ENCODE peak calls at places on chromosome 3, in nine cellular contexts. V is LoVo; A is NCI-H226; T is K562; W is iris pigment epithelial cell; P is CD4-positive, alpha-beta memory T cell; S is activated CD4-positive, CD25-positive, alpha-beta regulatory T cell treated with anti-CD3 and anti-CD28 coated beads, Interleukin-2, amount 50 U/mL, for 72 hours; I is ELR; J is skeletal muscle cell. Q is an unnamed sample.

GRCh38 chr3:50657816-50658215 is 16.9 kb upstream of the DOCK3 start:
- DNase-seq in V (no peak), A (no peak), T (no peak), W (no peak), P (no peak), S (no peak), I (no peak), J (no peak), Q (no peak)

GRCh38 chr3:45112939-45113338 is 33.2 kb downstream of the CDCP1 start:
- DNase-seq in V (no peak), A (peak), T (no peak), W (peak), P (no peak), S (no peak), I (no peak), J (peak), Q (no peak)

GRCh38 chr3:124034809-124035152 is 42.9 kb upstream of the ROPN1 start:
- DNase-seq in V (no peak), A (no peak), T (peak), W (no peak), P (no peak), S (no peak), I (no peak), J (no peak), Q (no peak)

GRCh38 chr3:195095035-195095703 is 175.8 kb downstream of the XXYLT1 start:
- DNase-seq in V (no peak), A (no peak), T (no peak), W (no peak), P (no peak), S (peak), I (no peak), J (no peak), Q (no peak)

GRCh38 chr3:50205719-50206276 is 727 bp downstream of the SLC38A3 start:
- DNase-seq in V (no peak), A (no peak), T (peak), W (peak), P (peak), S (no peak), I (no peak), J (no peak), Q (no peak)

GRCh38 chr3:55782806-55783205 is 295.7 kb upstream of the WNT5A start:
- DNase-seq in V (no peak), A (no peak), T (no peak), W (no peak), P (no peak), S (no peak), I (no peak), J (no peak), Q (no peak)

GRCh38 chr3:25456723-25457122 is 28.7 kb downstream of the RARB start:
- DNase-seq in V (no peak), A (no peak), T (no peak), W (no peak), P (no peak), S (no peak), I (no peak), J (no peak), Q (no peak)

GRCh38 chr3:58573638-58574037 is 3.6 kb downstream of the FAM107A start:
- DNase-seq in V (no peak), A (no peak), T (no peak), W (no peak), P (no peak), S (no peak), I (no peak), J (no peak), Q (no peak)

GRCh38 chr3:173553635-173554280 is 156.2 kb downstream of the NLGN1 start:
- DNase-seq in V (peak), A (peak), T (no peak), W (peak), P (no peak), S (no peak), I (peak), J (peak), Q (peak)

GRCh38 chr3:67700596-67700995 is 46.2 kb upstream of the SUCLG2 start:
- DNase-seq in V (no peak), A (no peak), T (no peak), W (no peak), P (no peak), S (no peak), I (no peak), J (no peak), Q (no peak)

GRCh38 chr3:165642761-165643432 is 194.3 kb downstream of the BCHE start:
- DNase-seq in V (peak), A (peak), T (no peak), W (peak), P (no peak), S (no peak), I (peak), J (peak), Q (no peak)

GRCh38 chr3:59802045-59802444 is 752.2 kb upstream of the CFAP20DC start:
- DNase-seq in V (no peak), A (no peak), T (no peak), W (no peak), P (no peak), S (no peak), I (no peak), J (no peak), Q (no peak)

GRCh38 chr3:187750513-187751123 is 5.3 kb upstream of the BCL6 start:
- DNase-seq in V (peak), A (no peak), T (no peak), W (peak), P (no peak), S (no peak), I (no peak), J (no peak), Q (no peak)

GRCh38 chr3:184907941-184908649 is 96.1 kb downstream of the VPS8 start:
- DNase-seq in V (no peak), A (no peak), T (no peak), W (no peak), P (no peak), S (no peak), I (no peak), J (no peak), Q (no peak)

GRCh38 chr3:128317698-128318231 is 148.9 kb downstream of the DNAJB8 start:
- DNase-seq in V (no peak), A (no peak), T (no peak), W (no peak), P (no peak), S (peak), I (no peak), J (no peak), Q (no peak)

GRCh38 chr3:177221734-177222133 is 24.5 kb upstream of the TBL1XR1 start:
- DNase-seq in V (no peak), A (no peak), T (no peak), W (no peak), P (no peak), S (no peak), I (no peak), J (no peak), Q (no peak)

GRCh38 chr3:133812872-133813271 is 7.3 kb downstream of the SRPRB start:
- DNase-seq in V (no peak), A (no peak), T (no peak), W (no peak), P (no peak), S (no peak), I (no peak), J (no peak), Q (no peak)

GRCh38 chr3:22245817-22246583 is 495.0 kb upstream of the ZNF385D start:
- DNase-seq in V (no peak), A (no peak), T (no peak), W (no peak), P (no peak), S (no peak), I (no peak), J (no peak), Q (no peak)

GRCh38 chr3:150675587-150675986 is 28.1 kb downstream of the ERICH6 start:
- DNase-seq in V (no peak), A (no peak), T (no peak), W (no peak), P (no peak), S (no peak), I (no peak), J (no peak), Q (no peak)

GRCh38 chr3:194688946-194689345 is 3.3 kb downstream of the FAM43A start:
- DNase-seq in V (no peak), A (no peak), T (no peak), W (no peak), P (no peak), S (no peak), I (no peak), J (no peak), Q (no peak)

GRCh38 chr3:104279617-104280016 is 1087.1 kb upstream of the ALCAM start:
- DNase-seq in V (peak), A (peak), T (no peak), W (peak), P (peak), S (no peak), I (peak), J (peak), Q (no peak)

GRCh38 chr3:134365766-134366065 is 8.5 kb downstream of the AMOTL2 start:
- DNase-seq in V (no peak), A (no peak), T (no peak), W (no peak), P (no peak), S (no peak), I (no peak), J (no peak), Q (no peak)

GRCh38 chr3:142963266-142964149 is at the start of gene PAQR9:
- DNase-seq in V (peak), A (no peak), T (peak), W (no peak), P (no peak), S (no peak), I (peak), J (no peak), Q (no peak)

GRCh38 chr3:89613241-89613640 is 505.8 kb downstream of the EPHA3 start:
- DNase-seq in V (no peak), A (no peak), T (no peak), W (no peak), P (no peak), S (no peak), I (no peak), J (no peak), Q (no peak)

GRCh38 chr3:13148561-13149330 is 75.5 kb upstream of the IQSEC1 start:
- DNase-seq in V (no peak), A (no peak), T (no peak), W (no peak), P (no peak), S (peak), I (no peak), J (no peak), Q (no peak)

GRCh38 chr3:69012836-69013255 is 638 bp downstream of the EOGT start:
- DNase-seq in V (peak), A (no peak), T (no peak), W (peak), P (no peak), S (peak), I (peak), J (no peak), Q (no peak)

GRCh38 chr3:41304603-41305002 is 105.3 kb downstream of the CTNNB1 start:
- DNase-seq in V (no peak), A (no peak), T (no peak), W (peak), P (no peak), S (no peak), I (peak), J (no peak), Q (no peak)

GRCh38 chr3:179107617-179108016 is 36.0 kb upstream of the ZMAT3 start:
- DNase-seq in V (no peak), A (no peak), T (no peak), W (no peak), P (no peak), S (no peak), I (peak), J (no peak), Q (no peak)

Q was measured in iPS DF 6.9.